ENCODE peak calls at places on chromosome 16, in eight cellular contexts. J, S, C, V, A, T, O and X are unnamed samples.

GRCh38 chr16:17312100-17312732 is 158.5 kb downstream of the XYLT1 start:
- DNase-seq in S (no peak), T (no peak), V (peak), C (no peak), O (no peak), J (no peak), A (no peak), X (no peak)

GRCh38 chr16:450800-451512 is 25.5 kb downstream of the RAB11FIP3 start:
- DNase-seq in J (no peak), T (no peak), C (no peak), A (no peak), S (no peak), O (no peak), V (no peak), X (no peak)

GRCh38 chr16:85220125-85220839 is 108.0 kb upstream of the CIBAR2 start:
- DNase-seq in O (peak), S (no peak), V (peak), J (peak), C (no peak), T (no peak), A (no peak), X (no peak)

GRCh38 chr16:53080345-53081031 is 25.7 kb downstream of the CHD9 start:
- DNase-seq in C (no peak), A (no peak), S (no peak), V (no peak), O (no peak), J (peak), T (no peak), X (peak)

GRCh38 chr16:46715769-46716305 is 26.4 kb downstream of the ORC6 start:
- DNase-seq in A (no peak), O (no peak), S (no peak), T (no peak), J (peak), C (no peak), V (no peak), X (no peak)

GRCh38 chr16:29821663-29822115 is 1.4 kb downstream of the MVP start:
- DNase-seq in J (no peak), V (no peak), O (no peak), A (no peak), S (no peak), C (no peak), T (no peak), X (peak)

GRCh38 chr16:25184771-25185170 is 32.0 kb upstream of the AQP8 start:
- DNase-seq in S (no peak), O (no peak), V (no peak), A (no peak), C (no peak), J (no peak), T (no peak), X (no peak)

GRCh38 chr16:54197758-54198157 is 88.8 kb downstream of the IRX3 start:
- DNase-seq in C (no peak), J (no peak), O (no peak), A (no peak), S (no peak), T (no peak), V (no peak), X (no peak)

GRCh38 chr16:86063696-86064405 is 164.9 kb downstream of the IRF8 start:
- DNase-seq in V (no peak), O (no peak), T (no peak), J (no peak), S (no peak), C (peak), A (no peak), X (no peak)

GRCh38 chr16:88618182-88618955 is 20.0 kb upstream of the IL17C start:
- DNase-seq in C (no peak), A (no peak), J (no peak), T (no peak), S (no peak), O (no peak), V (peak), X (no peak)

GRCh38 chr16:30533748-30534367 is 800 bp downstream of the ZNF747 start:
- DNase-seq in T (no peak), C (peak), A (no peak), S (no peak), V (no peak), J (no peak), O (no peak), X (peak)

GRCh38 chr16:15854906-15855703 is 1.7 kb downstream of the MYH11 start:
- DNase-seq in C (no peak), O (peak), S (no peak), T (no peak), V (no peak), A (no peak), J (no peak), X (no peak)

DNA sequence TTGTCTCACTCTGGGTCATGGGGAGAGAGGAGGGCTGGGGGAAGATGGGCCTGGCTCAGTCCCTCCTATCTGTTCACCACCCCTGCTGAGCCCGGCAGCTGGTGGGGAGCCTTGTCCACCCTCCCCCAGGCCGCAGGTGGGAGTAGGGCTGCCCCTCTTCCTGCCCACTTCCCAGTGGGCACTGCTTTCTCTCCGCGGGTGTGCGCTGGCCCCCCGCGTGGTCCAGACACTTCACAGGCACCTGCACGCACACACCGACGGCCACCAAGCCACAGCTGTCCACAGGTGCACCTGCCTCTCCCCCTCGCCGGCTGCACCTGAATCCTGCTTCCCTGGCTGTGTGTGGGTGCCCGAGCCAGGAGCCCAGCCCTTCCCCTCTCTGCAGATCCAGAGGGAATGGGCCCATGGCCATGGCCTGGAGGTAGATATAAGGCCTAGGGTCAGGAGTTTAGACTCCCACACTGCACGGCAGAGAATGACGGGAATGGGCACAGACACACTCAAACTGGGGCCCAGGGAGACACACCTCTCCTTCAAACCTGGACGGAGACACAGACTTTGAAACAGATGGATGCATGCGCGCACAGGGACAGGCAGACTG is 2.0 kb downstream of the NHERF2 start:
- DNase-seq in V (no peak), T (no peak), A (no peak), J (no peak), C (no peak), S (no peak), O (no peak), X (no peak)
- H3K4me3 ChIP-seq in V (no peak), T (no peak), A (no peak), J (peak), C (no peak), S (peak), O (no peak), X (peak)

DNA sequence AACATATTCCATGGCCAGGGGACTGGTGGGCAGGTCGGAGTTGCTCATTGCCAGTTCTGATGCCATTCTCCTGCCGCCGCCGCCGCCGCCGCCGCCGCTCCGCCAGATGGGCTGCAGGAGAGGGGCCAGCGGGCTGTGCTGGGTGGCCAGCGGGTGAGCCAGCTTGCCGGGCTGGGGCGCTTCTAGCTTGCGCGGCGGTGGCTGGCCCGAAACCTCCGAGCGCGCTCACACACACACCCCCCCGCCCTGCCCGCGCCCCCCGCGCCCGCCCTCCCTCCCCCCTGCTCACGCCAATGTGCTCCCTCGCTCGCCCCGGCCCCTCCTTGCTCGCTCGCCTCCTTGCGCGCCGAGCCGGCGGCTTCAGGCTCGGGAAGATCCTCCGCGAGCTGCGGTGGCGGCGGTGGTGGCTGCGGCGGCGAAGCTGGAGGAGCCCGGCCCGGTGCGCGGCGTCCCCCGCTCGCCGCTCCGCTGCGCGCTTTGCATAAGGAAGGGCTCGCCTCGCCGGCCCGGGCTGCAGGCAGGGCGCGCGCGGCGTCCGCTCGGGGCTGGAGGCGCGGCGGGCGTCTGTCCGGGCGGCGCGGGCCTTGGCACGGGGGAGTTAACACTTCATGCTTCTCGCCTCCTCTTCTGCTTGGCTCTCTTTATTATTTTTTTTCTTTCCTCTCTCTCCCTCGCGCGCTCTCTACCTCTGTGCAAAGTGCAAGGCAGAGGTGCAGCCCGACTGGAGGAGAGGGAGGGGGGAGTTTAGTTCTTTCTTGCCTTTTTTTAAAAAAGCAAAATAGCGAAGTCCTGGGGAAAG is 501 bp downstream of the MAF start:
- DNase-seq in C (no peak), V (peak), A (no peak), J (peak), O (peak), T (no peak), S (no peak), X (peak)
- H3K27ac ChIP-seq in C (no peak), V (peak), A (no peak), J (peak), O (peak), T (no peak), S (peak), X (peak)

GRCh38 chr16:67483731-67484525 is 581 bp upstream of the AGRP start:
- DNase-seq in C (no peak), O (no peak), V (no peak), S (no peak), J (no peak), A (no peak), T (no peak), X (no peak)

GRCh38 chr16:67481561-67482259 is 753 bp upstream of the ATP6V0D1 start:
- DNase-seq in O (no peak), T (no peak), J (peak), V (peak), S (no peak), A (no peak), C (peak), X (no peak)

GRCh38 chr16:67480833-67481560 is at the start of gene ATP6V0D1:
- DNase-seq in C (peak), A (peak), O (peak), T (peak), V (peak), J (peak), S (peak), X (peak)

GRCh38 chr16:67482260-67482924 is 955 bp downstream of the AGRP start:
- DNase-seq in J (no peak), O (no peak), S (no peak), T (no peak), C (no peak), A (no peak), V (no peak), X (no peak)

DNA sequence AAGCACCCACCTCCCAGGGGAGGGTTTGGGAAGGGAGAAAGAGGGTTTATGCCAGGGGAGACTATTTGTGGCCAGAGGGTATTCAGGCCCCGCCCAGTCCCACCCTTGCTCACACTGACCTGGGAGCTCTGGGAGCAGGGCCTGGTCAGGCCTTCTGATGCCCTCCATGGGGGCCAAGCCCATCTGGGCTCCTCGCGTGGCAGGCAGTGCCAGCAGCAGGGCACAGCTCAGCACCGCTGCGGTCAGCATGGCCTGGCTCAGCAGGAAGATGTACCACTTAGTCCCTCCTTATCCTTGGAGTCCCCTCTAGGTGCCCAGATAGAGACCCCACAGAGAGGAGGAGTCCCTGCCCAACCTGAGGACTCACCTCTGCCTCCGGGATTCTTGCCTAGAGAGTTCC is at the start of gene AGRP:
- DNase-seq in C (no peak), S (no peak), J (no peak), A (no peak), T (no peak), V (no peak), O (no peak), X (no peak)
- H3K4me3 ChIP-seq in C (no peak), S (peak), J (no peak), A (no peak), T (no peak), V (no peak), O (no peak), X (peak)

GRCh38 chr16:28293589-28293935 is 1.2 kb downstream of the SBK1 start:
- DNase-seq in C (no peak), S (no peak), A (no peak), O (no peak), J (no peak), V (no peak), T (no peak), X (no peak)
- H3K27ac ChIP-seq in C (no peak), S (no peak), A (no peak), O (no peak), J (no peak), V (no peak), T (peak), X (no peak)